ENCODE peak calls at places on chromosome 4, in eight cellular contexts. N is NCI-H1436, C is AG10803, U is upper lobe of right lung, H is RPMI7951, T is HepG2, G is SW480, S is activated B cell treated with CpG ODN at 0.5 μM for 24 hours. X is an unnamed sample.

GRCh38 chr4:100591156-100591876 is 73.5 kb upstream of the EMCN start:
- DNase-seq in N (no peak), C (no peak), U (peak; percentile 70), H (no peak), T (no peak), G (no peak), S (no peak), X (no peak)

GRCh38 chr4:129213692-129214091 is 117.7 kb downstream of the C4orf33 start:
- DNase-seq in N (no peak), C (no peak), U (no peak), H (no peak), T (no peak), G (no peak), S (no peak), X (no peak)

GRCh38 chr4:31192372-31192771 is 472.2 kb downstream of the PCDH7 start:
- DNase-seq in N (no peak), C (no peak), U (no peak), H (no peak), T (no peak), G (no peak), S (no peak), X (no peak)

GRCh38 chr4:121077496-121077895 is 5.2 kb upstream of the NDNF start:
- DNase-seq in N (no peak), C (no peak), U (no peak), H (no peak), T (no peak), G (no peak), S (no peak), X (no peak)

GRCh38 chr4:140061194-140061593 is 92.8 kb downstream of the MAML3 start:
- DNase-seq in N (no peak), C (peak; percentile 25), U (no peak), H (no peak), T (peak; percentile 29), G (no peak), S (no peak), X (no peak)

GRCh38 chr4:65724973-65725372 is 54.7 kb upstream of the EPHA5 start:
- DNase-seq in N (no peak), C (no peak), U (no peak), H (no peak), T (peak; percentile 62), G (no peak), S (no peak), X (no peak)

GRCh38 chr4:127049506-127049905 is 583.3 kb upstream of the INTU start:
- DNase-seq in N (no peak), C (no peak), U (no peak), H (no peak), T (no peak), G (no peak), S (no peak), X (no peak)

GRCh38 chr4:45569619-45570018 is 554.2 kb downstream of the GABRG1 start:
- DNase-seq in N (no peak), C (no peak), U (no peak), H (no peak), T (no peak), G (no peak), S (no peak), X (no peak)